ENCODE peak calls at places on chromosomes 3 and 15, in eight cellular contexts. One of them, this sample, is unnamed.
A peak's percentile ranks its signal among the peaks of the same experiment; 100 is the strongest.

GRCh38 chr3:45029661-45030060 is 3.6 kb downstream of the CLEC3B start:
- DNase-seq in NCI-H510A treated with DMSO at 0.1 percent for 48 hours: no peak
- DNase-seq in left cardiac atrium: no peak
- DNase-seq in AG08396: peak; percentile 53
- DNase-seq in GM04504: peak; percentile 56
- DNase-seq in non-pigmented ciliary epithelial cell: no peak
- DNase-seq in ELR: peak; percentile 60
- DNase-seq in cardiac fibroblast: peak; percentile 70
- DNase-seq in this sample: no peak

GRCh38 chr3:65732060-65732933 is 306.4 kb downstream of the MAGI1 start:
- DNase-seq in NCI-H510A treated with DMSO at 0.1 percent for 48 hours: peak; percentile 71
- DNase-seq in left cardiac atrium: no peak
- DNase-seq in AG08396: peak; percentile 67
- DNase-seq in GM04504: peak; percentile 40
- DNase-seq in non-pigmented ciliary epithelial cell: peak; percentile 46
- DNase-seq in ELR: peak; percentile 78
- DNase-seq in cardiac fibroblast: peak; percentile 71
- DNase-seq in this sample: no peak

GRCh38 chr3:72692959-72693518 is 155.2 kb downstream of the SHQ1 start:
- DNase-seq in NCI-H510A treated with DMSO at 0.1 percent for 48 hours: peak; percentile 12
- DNase-seq in left cardiac atrium: no peak
- DNase-seq in AG08396: no peak
- DNase-seq in GM04504: no peak
- DNase-seq in non-pigmented ciliary epithelial cell: no peak
- DNase-seq in ELR: no peak
- DNase-seq in cardiac fibroblast: no peak
- DNase-seq in this sample: no peak

GRCh38 chr15:99729920-99730319 is 3.3 kb downstream of the LYSMD4 start:
- DNase-seq in NCI-H510A treated with DMSO at 0.1 percent for 48 hours: no peak
- DNase-seq in left cardiac atrium: peak; percentile 48
- DNase-seq in AG08396: peak; percentile 59
- DNase-seq in GM04504: peak; percentile 35
- DNase-seq in non-pigmented ciliary epithelial cell: no peak
- DNase-seq in ELR: peak; percentile 47
- DNase-seq in cardiac fibroblast: peak; percentile 76
- DNase-seq in this sample: no peak

GRCh38 chr15:61651267-61651666 is 409.0 kb downstream of the VPS13C start:
- DNase-seq in NCI-H510A treated with DMSO at 0.1 percent for 48 hours: no peak
- DNase-seq in left cardiac atrium: no peak
- DNase-seq in AG08396: no peak
- DNase-seq in GM04504: no peak
- DNase-seq in non-pigmented ciliary epithelial cell: no peak
- DNase-seq in ELR: no peak
- DNase-seq in cardiac fibroblast: no peak
- DNase-seq in this sample: no peak

GRCh38 chr3:123431007-123431657 is 17.8 kb downstream of the ADCY5 start:
- DNase-seq in NCI-H510A treated with DMSO at 0.1 percent for 48 hours: no peak
- DNase-seq in left cardiac atrium: no peak
- DNase-seq in AG08396: no peak
- DNase-seq in GM04504: no peak
- DNase-seq in non-pigmented ciliary epithelial cell: no peak
- DNase-seq in ELR: no peak
- DNase-seq in cardiac fibroblast: no peak
- DNase-seq in this sample: no peak

GRCh38 chr15:51139091-51139490 is 44.4 kb upstream of the TNFAIP8L3 start:
- DNase-seq in NCI-H510A treated with DMSO at 0.1 percent for 48 hours: no peak
- DNase-seq in left cardiac atrium: no peak
- DNase-seq in AG08396: no peak
- DNase-seq in GM04504: no peak
- DNase-seq in non-pigmented ciliary epithelial cell: no peak
- DNase-seq in ELR: no peak
- DNase-seq in cardiac fibroblast: no peak
- DNase-seq in this sample: no peak

GRCh38 chr3:52299815-52300611 is 12.4 kb downstream of the GLYCTK start:
- DNase-seq in NCI-H510A treated with DMSO at 0.1 percent for 48 hours: no peak
- DNase-seq in left cardiac atrium: peak; percentile 63
- DNase-seq in AG08396: no peak
- DNase-seq in GM04504: no peak
- DNase-seq in non-pigmented ciliary epithelial cell: no peak
- DNase-seq in ELR: peak; percentile 44
- DNase-seq in cardiac fibroblast: peak; percentile 45
- DNase-seq in this sample: no peak

GRCh38 chr15:25785643-25786029 is 77.5 kb downstream of the ATP10A start:
- DNase-seq in NCI-H510A treated with DMSO at 0.1 percent for 48 hours: no peak
- DNase-seq in left cardiac atrium: no peak
- DNase-seq in AG08396: no peak
- DNase-seq in GM04504: no peak
- DNase-seq in non-pigmented ciliary epithelial cell: no peak
- DNase-seq in ELR: no peak
- DNase-seq in cardiac fibroblast: no peak
- DNase-seq in this sample: no peak

GRCh38 chr3:168250415-168250861 is 154.7 kb upstream of the GOLIM4 start:
- DNase-seq in NCI-H510A treated with DMSO at 0.1 percent for 48 hours: peak; percentile 17
- DNase-seq in left cardiac atrium: no peak
- DNase-seq in AG08396: peak; percentile 7
- DNase-seq in GM04504: no peak
- DNase-seq in non-pigmented ciliary epithelial cell: no peak
- DNase-seq in ELR: peak; percentile 2
- DNase-seq in cardiac fibroblast: peak; percentile 1
- DNase-seq in this sample: no peak

GRCh38 chr15:80953953-80954778 is 35.5 kb downstream of the MESD start:
- DNase-seq in NCI-H510A treated with DMSO at 0.1 percent for 48 hours: no peak
- DNase-seq in left cardiac atrium: no peak
- DNase-seq in AG08396: no peak
- DNase-seq in GM04504: no peak
- DNase-seq in non-pigmented ciliary epithelial cell: no peak
- DNase-seq in ELR: peak; percentile 8
- DNase-seq in cardiac fibroblast: peak; percentile 56
- DNase-seq in this sample: no peak

GRCh38 chr15:81292516-81293001 is 31.4 kb downstream of the STARD5 start:
- DNase-seq in NCI-H510A treated with DMSO at 0.1 percent for 48 hours: no peak
- DNase-seq in left cardiac atrium: peak; percentile 43
- DNase-seq in AG08396: no peak
- DNase-seq in GM04504: no peak
- DNase-seq in non-pigmented ciliary epithelial cell: no peak
- DNase-seq in ELR: no peak
- DNase-seq in cardiac fibroblast: no peak
- DNase-seq in this sample: no peak

GRCh38 chr15:58331903-58332675 is 99.7 kb upstream of the LIPC start:
- DNase-seq in NCI-H510A treated with DMSO at 0.1 percent for 48 hours: peak; percentile 92
- DNase-seq in left cardiac atrium: peak; percentile 94
- DNase-seq in AG08396: peak; percentile 82
- DNase-seq in GM04504: peak; percentile 97
- DNase-seq in non-pigmented ciliary epithelial cell: peak; percentile 99
- DNase-seq in ELR: peak; percentile 97
- DNase-seq in cardiac fibroblast: peak; percentile 99
- DNase-seq in this sample: peak; percentile 99

GRCh38 chr3:23203651-23204111 is 554 bp downstream of the UBE2E2 start:
- DNase-seq in NCI-H510A treated with DMSO at 0.1 percent for 48 hours: no peak
- DNase-seq in left cardiac atrium: peak; percentile 43
- DNase-seq in AG08396: peak; percentile 35
- DNase-seq in GM04504: no peak
- DNase-seq in non-pigmented ciliary epithelial cell: no peak
- DNase-seq in ELR: peak; percentile 40
- DNase-seq in cardiac fibroblast: peak; percentile 32
- DNase-seq in this sample: no peak

GRCh38 chr3:189630667-189631372 is 369 bp upstream of the TP63 start:
- DNase-seq in NCI-H510A treated with DMSO at 0.1 percent for 48 hours: no peak
- DNase-seq in left cardiac atrium: no peak
- DNase-seq in AG08396: no peak
- DNase-seq in GM04504: no peak
- DNase-seq in non-pigmented ciliary epithelial cell: no peak
- DNase-seq in ELR: no peak
- DNase-seq in cardiac fibroblast: peak; percentile 6
- DNase-seq in this sample: no peak

GRCh38 chr3:28718074-28718849 is 369.6 kb upstream of the AZI2 start:
- DNase-seq in NCI-H510A treated with DMSO at 0.1 percent for 48 hours: no peak
- DNase-seq in left cardiac atrium: no peak
- DNase-seq in AG08396: no peak
- DNase-seq in GM04504: no peak
- DNase-seq in non-pigmented ciliary epithelial cell: no peak
- DNase-seq in ELR: no peak
- DNase-seq in cardiac fibroblast: no peak
- DNase-seq in this sample: no peak

GRCh38 chr15:74845208-74845568 is 2.2 kb upstream of the ULK3 start:
- DNase-seq in NCI-H510A treated with DMSO at 0.1 percent for 48 hours: no peak
- DNase-seq in left cardiac atrium: no peak
- DNase-seq in AG08396: no peak
- DNase-seq in GM04504: no peak
- DNase-seq in non-pigmented ciliary epithelial cell: no peak
- DNase-seq in ELR: no peak
- DNase-seq in cardiac fibroblast: no peak
- DNase-seq in this sample: no peak

GRCh38 chr3:103195201-103195600 is 760.4 kb downstream of the ZPLD1 start:
- DNase-seq in NCI-H510A treated with DMSO at 0.1 percent for 48 hours: no peak
- DNase-seq in left cardiac atrium: no peak
- DNase-seq in AG08396: no peak
- DNase-seq in GM04504: no peak
- DNase-seq in non-pigmented ciliary epithelial cell: no peak
- DNase-seq in ELR: peak; percentile 58
- DNase-seq in cardiac fibroblast: no peak
- DNase-seq in this sample: no peak

GRCh38 chr3:183437060-183437459 is 8.6 kb upstream of the MCF2L2 start:
- DNase-seq in NCI-H510A treated with DMSO at 0.1 percent for 48 hours: no peak
- DNase-seq in left cardiac atrium: no peak
- DNase-seq in AG08396: no peak
- DNase-seq in GM04504: no peak
- DNase-seq in non-pigmented ciliary epithelial cell: no peak
- DNase-seq in ELR: no peak
- DNase-seq in cardiac fibroblast: no peak
- DNase-seq in this sample: no peak

GRCh38 chr3:28053759-28054158 is 187.7 kb upstream of the CMC1 start:
- DNase-seq in NCI-H510A treated with DMSO at 0.1 percent for 48 hours: no peak
- DNase-seq in left cardiac atrium: no peak
- DNase-seq in AG08396: peak; percentile 42
- DNase-seq in GM04504: peak; percentile 60
- DNase-seq in non-pigmented ciliary epithelial cell: no peak
- DNase-seq in ELR: peak; percentile 43
- DNase-seq in cardiac fibroblast: peak; percentile 58
- DNase-seq in this sample: peak; percentile 28

GRCh38 chr3:38646630-38647029 is 2.9 kb downstream of the SCN5A start:
- DNase-seq in NCI-H510A treated with DMSO at 0.1 percent for 48 hours: no peak
- DNase-seq in left cardiac atrium: no peak
- DNase-seq in AG08396: no peak
- DNase-seq in GM04504: no peak
- DNase-seq in non-pigmented ciliary epithelial cell: no peak
- DNase-seq in ELR: peak; percentile 48
- DNase-seq in cardiac fibroblast: peak; percentile 56
- DNase-seq in this sample: no peak

GRCh38 chr3:38960042-38960622 is 91.6 kb downstream of the SCN11A start:
- DNase-seq in NCI-H510A treated with DMSO at 0.1 percent for 48 hours: no peak
- DNase-seq in left cardiac atrium: no peak
- DNase-seq in AG08396: no peak
- DNase-seq in GM04504: no peak
- DNase-seq in non-pigmented ciliary epithelial cell: no peak
- DNase-seq in ELR: no peak
- DNase-seq in cardiac fibroblast: no peak
- DNase-seq in this sample: no peak

GRCh38 chr3:9852528-9852927 is 8.7 kb upstream of the RPUSD3 start:
- DNase-seq in NCI-H510A treated with DMSO at 0.1 percent for 48 hours: no peak
- DNase-seq in left cardiac atrium: no peak
- DNase-seq in AG08396: no peak
- DNase-seq in GM04504: no peak
- DNase-seq in non-pigmented ciliary epithelial cell: no peak
- DNase-seq in ELR: peak; percentile 16
- DNase-seq in cardiac fibroblast: no peak
- DNase-seq in this sample: no peak

GRCh38 chr3:52531636-52532516 is 1.8 kb downstream of the NT5DC2 start:
- DNase-seq in NCI-H510A treated with DMSO at 0.1 percent for 48 hours: no peak
- DNase-seq in left cardiac atrium: no peak
- DNase-seq in AG08396: peak; percentile 10
- DNase-seq in GM04504: no peak
- DNase-seq in non-pigmented ciliary epithelial cell: no peak
- DNase-seq in ELR: no peak
- DNase-seq in cardiac fibroblast: no peak
- DNase-seq in this sample: no peak